ENCODE peak calls at places on chromosomes 11 and 22, in four cellular contexts. C, N, U and T are unnamed samples.

GRCh38 chr11:73965076-73965763 is 14.4 kb downstream of the DNAJB13 start:
- DNase-seq in C (no peak), N (no peak), U (no peak), T (no peak)

GRCh38 chr22:20130319-20130718 is 1.3 kb upstream of the ZDHHC8 start:
- DNase-seq in C (no peak), N (no peak), U (no peak), T (no peak)

GRCh38 chr11:72720047-72720446 is 32.2 kb downstream of the ARAP1 start:
- DNase-seq in C (no peak), N (no peak), U (no peak), T (no peak)

GRCh38 chr22:45905924-45906865 is 70.8 kb downstream of the WNT7B start:
- DNase-seq in C (no peak), N (peak), U (no peak), T (no peak)

GRCh38 chr11:94860333-94860732 is 92.2 kb downstream of the AMOTL1 start:
- DNase-seq in C (no peak), N (no peak), U (no peak), T (no peak)

GRCh38 chr22:49992921-49993648 is 19.5 kb downstream of the IL17REL start:
- DNase-seq in C (no peak), N (peak), U (no peak), T (peak)

GRCh38 chr22:42857845-42858481 is 890 bp upstream of the ARFGAP3 start:
- DNase-seq in C (no peak), N (no peak), U (no peak), T (no peak)

GRCh38 chr11:22787565-22788162 is 41.9 kb downstream of the SVIP start:
- DNase-seq in C (peak), N (peak), U (no peak), T (peak)

GRCh38 chr11:69359735-69360470 is 65.9 kb downstream of the MYEOV start:
- DNase-seq in C (no peak), N (peak), U (no peak), T (no peak)

GRCh38 chr11:46693597-46694012 is 6.8 kb downstream of the ARHGAP1 start:
- DNase-seq in C (no peak), N (no peak), U (no peak), T (no peak)

GRCh38 chr11:76382209-76382608 is 1.1 kb downstream of the GVQW3 start:
- DNase-seq in C (no peak), N (no peak), U (no peak), T (no peak)

GRCh38 chr22:42317691-42318547 is 47.5 kb upstream of the TCF20 start:
- DNase-seq in C (no peak), N (no peak), U (no peak), T (no peak)

GRCh38 chr22:40638261-40638660 is 1.7 kb upstream of the MRTFA start:
- DNase-seq in C (no peak), N (no peak), U (no peak), T (no peak)

GRCh38 chr22:45535400-45535799 is 32.7 kb downstream of the FBLN1 start:
- DNase-seq in C (no peak), N (no peak), U (no peak), T (no peak)

GRCh38 chr11:61007971-61008896 is 36.8 kb downstream of the CD6 start:
- DNase-seq in C (no peak), N (no peak), U (no peak), T (peak)

GRCh38 chr11:71406681-71407080 is 41.5 kb downstream of the DHCR7 start:
- DNase-seq in C (no peak), N (no peak), U (no peak), T (no peak)

GRCh38 chr22:40407021-40407761 is 36.8 kb downstream of the SGSM3 start:
- DNase-seq in C (no peak), N (no peak), U (no peak), T (no peak)

GRCh38 chr11:47164321-47164720 is 12.4 kb downstream of the ARFGAP2 start:
- DNase-seq in C (no peak), N (no peak), U (no peak), T (no peak)

DNA sequence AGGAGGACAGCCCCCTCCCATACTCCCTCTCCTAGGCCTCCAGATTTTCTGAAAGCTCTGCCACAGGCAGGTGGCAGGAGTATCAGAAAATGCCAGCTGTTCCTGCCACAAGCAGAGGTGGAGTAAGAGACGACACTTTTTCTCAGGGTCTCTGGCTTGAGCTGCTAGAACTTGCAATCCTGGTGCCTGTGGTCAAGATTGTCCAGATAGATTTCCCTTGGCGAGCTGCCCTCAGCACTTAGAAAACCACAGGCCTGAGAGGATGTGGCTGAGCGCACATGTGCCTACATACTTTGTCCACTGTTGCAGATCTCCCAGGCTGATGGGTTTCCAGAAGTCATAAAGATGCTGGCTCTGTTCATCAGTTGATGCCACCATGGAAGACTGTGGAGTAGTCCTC is 65.7 kb upstream of the NAV2 start:
- DNase-seq in C (no peak), N (peak), U (no peak), T (no peak)
- TF ChIP-seq CTCF in C (no peak), N (peak), U (no peak), T (no peak)

GRCh38 chr22:26775394-26775793 is 118.0 kb downstream of the MIAT start:
- DNase-seq in C (no peak), N (no peak), U (no peak), T (no peak)
- TF ChIP-seq CTCF in C (no peak), N (no peak), U (no peak), T (no peak)

GRCh38 chr11:90947930-90948329 is 725.1 kb upstream of the CHORDC1 start:
- DNase-seq in C (no peak), N (no peak), U (no peak), T (no peak)
- TF ChIP-seq CTCF in C (no peak), N (no peak), U (no peak), T (no peak)

GRCh38 chr11:802693-803466 is 2.2 kb downstream of the PIDD1 start:
- DNase-seq in C (no peak), N (no peak), U (no peak), T (no peak)
- TF ChIP-seq CTCF in C (no peak), N (no peak), U (no peak), T (no peak)